ENCODE peak calls at places on chromosomes 4 and X, in six cellular contexts. One of them, this sample, is unnamed.

GRCh38 chr4:185847352-185848078 is 35.5 kb upstream of the SORBS2 start:
- DNase-seq in heart right ventricle: peak; percentile 65
- DNase-seq in CD4-positive, CD25-positive, alpha-beta regulatory T cell: no peak
- DNase-seq in prostate gland: no peak
- DNase-seq in lung: no peak
- DNase-seq in heart left ventricle: peak; percentile 84
- DNase-seq in this sample: no peak

GRCh38 chrX:118508690-118509089 is 13.1 kb downstream of the DOCK11 start:
- DNase-seq in heart left ventricle: no peak
- DNase-seq in lung: no peak
- DNase-seq in CD4-positive, CD25-positive, alpha-beta regulatory T cell: no peak
- DNase-seq in heart right ventricle: no peak
- DNase-seq in prostate gland: no peak
- DNase-seq in this sample: no peak

GRCh38 chrX:37785569-37785968 is 5.7 kb downstream of the CYBB start:
- DNase-seq in CD4-positive, CD25-positive, alpha-beta regulatory T cell: no peak
- DNase-seq in lung: no peak
- DNase-seq in heart right ventricle: no peak
- DNase-seq in prostate gland: no peak
- DNase-seq in heart left ventricle: peak; percentile 24
- DNase-seq in this sample: no peak

GRCh38 chr4:22430626-22431025 is 85.2 kb downstream of the ADGRA3 start:
- DNase-seq in prostate gland: no peak
- DNase-seq in heart right ventricle: no peak
- DNase-seq in CD4-positive, CD25-positive, alpha-beta regulatory T cell: no peak
- DNase-seq in lung: no peak
- DNase-seq in heart left ventricle: no peak
- DNase-seq in this sample: no peak

GRCh38 chr4:121989715-121990114 is 37.9 kb upstream of the TRPC3 start:
- DNase-seq in CD4-positive, CD25-positive, alpha-beta regulatory T cell: no peak
- DNase-seq in heart left ventricle: no peak
- DNase-seq in heart right ventricle: no peak
- DNase-seq in prostate gland: no peak
- DNase-seq in lung: no peak
- DNase-seq in this sample: no peak

GRCh38 chr4:28479666-28480065 is 1619.0 kb downstream of the STIM2 start:
- DNase-seq in CD4-positive, CD25-positive, alpha-beta regulatory T cell: no peak
- DNase-seq in lung: no peak
- DNase-seq in heart right ventricle: no peak
- DNase-seq in heart left ventricle: no peak
- DNase-seq in prostate gland: no peak
- DNase-seq in this sample: no peak

GRCh38 chr4:112517067-112517588 is 1.1 kb upstream of the NEUROG2 start:
- DNase-seq in prostate gland: no peak
- DNase-seq in lung: no peak
- DNase-seq in heart left ventricle: no peak
- DNase-seq in heart right ventricle: no peak
- DNase-seq in CD4-positive, CD25-positive, alpha-beta regulatory T cell: no peak
- DNase-seq in this sample: no peak

GRCh38 chr4:183130328-183131155 is 31.5 kb downstream of the WWC2 start:
- DNase-seq in heart left ventricle: peak; percentile 73
- DNase-seq in CD4-positive, CD25-positive, alpha-beta regulatory T cell: no peak
- DNase-seq in heart right ventricle: peak; percentile 40
- DNase-seq in prostate gland: peak; percentile 78
- DNase-seq in lung: peak; percentile 58
- DNase-seq in this sample: no peak

GRCh38 chrX:120308558-120308957 is 2.7 kb downstream of the TMEM255A start:
- DNase-seq in prostate gland: no peak
- DNase-seq in heart right ventricle: peak; percentile 9
- DNase-seq in CD4-positive, CD25-positive, alpha-beta regulatory T cell: no peak
- DNase-seq in heart left ventricle: no peak
- DNase-seq in lung: no peak
- DNase-seq in this sample: no peak

GRCh38 chr4:123397276-123398150 is 918 bp downstream of the SPRY1 start:
- DNase-seq in heart left ventricle: peak; percentile 57
- DNase-seq in prostate gland: peak; percentile 46
- DNase-seq in CD4-positive, CD25-positive, alpha-beta regulatory T cell: peak; percentile 30
- DNase-seq in lung: peak; percentile 47
- DNase-seq in heart right ventricle: peak; percentile 55
- DNase-seq in this sample: peak; percentile 5

GRCh38 chr4:95129708-95130343 is 372.1 kb downstream of the BMPR1B start:
- DNase-seq in CD4-positive, CD25-positive, alpha-beta regulatory T cell: no peak
- DNase-seq in heart left ventricle: no peak
- DNase-seq in heart right ventricle: no peak
- DNase-seq in lung: peak; percentile 52
- DNase-seq in prostate gland: peak; percentile 25
- DNase-seq in this sample: no peak

GRCh38 chr4:7062816-7063215 is 5.0 kb downstream of the GRPEL1 start:
- DNase-seq in prostate gland: no peak
- DNase-seq in CD4-positive, CD25-positive, alpha-beta regulatory T cell: no peak
- DNase-seq in heart right ventricle: no peak
- DNase-seq in lung: no peak
- DNase-seq in heart left ventricle: no peak
- DNase-seq in this sample: no peak
- H3K36me3 ChIP-seq in prostate gland: no peaks in the 10 kb centered on the region
- H3K36me3 ChIP-seq in CD4-positive, CD25-positive, alpha-beta regulatory T cell: peaks cover 60% of the 10 kb centered on the region
- H3K36me3 ChIP-seq in heart right ventricle: peaks cover 3% of the 10 kb centered on the region
- H3K36me3 ChIP-seq in lung: peaks cover 16% of the 10 kb centered on the region
- H3K36me3 ChIP-seq in heart left ventricle: peaks cover 20% of the 10 kb centered on the region
- H3K36me3 ChIP-seq in this sample: peaks cover 54% of the 10 kb centered on the region

GRCh38 chrX:45801554-45801953 is 600.9 kb upstream of the DIPK2B start:
- DNase-seq in prostate gland: no peak
- DNase-seq in heart left ventricle: no peak
- DNase-seq in heart right ventricle: no peak
- DNase-seq in lung: no peak
- DNase-seq in CD4-positive, CD25-positive, alpha-beta regulatory T cell: peak; percentile 55
- DNase-seq in this sample: no peak

GRCh38 chrX:45806410-45807121 is 605.9 kb upstream of the DIPK2B start:
- DNase-seq in prostate gland: no peak
- DNase-seq in heart left ventricle: no peak
- DNase-seq in CD4-positive, CD25-positive, alpha-beta regulatory T cell: peak; percentile 78
- DNase-seq in heart right ventricle: no peak
- DNase-seq in lung: no peak
- DNase-seq in this sample: peak; percentile 40

GRCh38 chrX:45799576-45799975 is 598.9 kb upstream of the DIPK2B start:
- DNase-seq in CD4-positive, CD25-positive, alpha-beta regulatory T cell: no peak
- DNase-seq in heart left ventricle: no peak
- DNase-seq in heart right ventricle: no peak
- DNase-seq in lung: no peak
- DNase-seq in prostate gland: no peak
- DNase-seq in this sample: no peak

GRCh38 chrX:45807572-45808425 is 607.1 kb upstream of the DIPK2B start:
- DNase-seq in heart right ventricle: no peak
- DNase-seq in prostate gland: no peak
- DNase-seq in heart left ventricle: no peak
- DNase-seq in CD4-positive, CD25-positive, alpha-beta regulatory T cell: peak; percentile 13
- DNase-seq in lung: no peak
- DNase-seq in this sample: no peak

GRCh38 chrX:45803383-45803921 is 602.8 kb upstream of the DIPK2B start:
- DNase-seq in lung: no peak
- DNase-seq in heart left ventricle: no peak
- DNase-seq in CD4-positive, CD25-positive, alpha-beta regulatory T cell: no peak
- DNase-seq in heart right ventricle: no peak
- DNase-seq in prostate gland: no peak
- DNase-seq in this sample: no peak
- H3K4me1 ChIP-seq in lung: peaks cover 3% of the 10 kb centered on the region
- H3K4me1 ChIP-seq in heart left ventricle: peaks cover 36% of the 10 kb centered on the region
- H3K4me1 ChIP-seq in CD4-positive, CD25-positive, alpha-beta regulatory T cell: peaks cover 18% of the 10 kb centered on the region
- H3K4me1 ChIP-seq in heart right ventricle: no peaks in the 10 kb centered on the region
- H3K4me1 ChIP-seq in prostate gland: no peaks in the 10 kb centered on the region
- H3K4me1 ChIP-seq in this sample: peaks cover 14% of the 10 kb centered on the region

GRCh38 chr4:766152-766515 is 59.8 kb downstream of the CPLX1 start:
- DNase-seq in lung: no peak
- DNase-seq in CD4-positive, CD25-positive, alpha-beta regulatory T cell: no peak
- DNase-seq in heart right ventricle: no peak
- DNase-seq in heart left ventricle: peak; percentile 4
- DNase-seq in prostate gland: no peak
- DNase-seq in this sample: no peak
- H3K36me3 ChIP-seq in lung: peaks cover 2% of the 10 kb centered on the region
- H3K36me3 ChIP-seq in CD4-positive, CD25-positive, alpha-beta regulatory T cell: peaks cover 55% of the 10 kb centered on the region
- H3K36me3 ChIP-seq in heart right ventricle: no peaks in the 10 kb centered on the region
- H3K36me3 ChIP-seq in heart left ventricle: peaks cover 17% of the 10 kb centered on the region
- H3K36me3 ChIP-seq in prostate gland: no peaks in the 10 kb centered on the region
- H3K36me3 ChIP-seq in this sample: peaks cover 22% of the 10 kb centered on the region

DNA sequence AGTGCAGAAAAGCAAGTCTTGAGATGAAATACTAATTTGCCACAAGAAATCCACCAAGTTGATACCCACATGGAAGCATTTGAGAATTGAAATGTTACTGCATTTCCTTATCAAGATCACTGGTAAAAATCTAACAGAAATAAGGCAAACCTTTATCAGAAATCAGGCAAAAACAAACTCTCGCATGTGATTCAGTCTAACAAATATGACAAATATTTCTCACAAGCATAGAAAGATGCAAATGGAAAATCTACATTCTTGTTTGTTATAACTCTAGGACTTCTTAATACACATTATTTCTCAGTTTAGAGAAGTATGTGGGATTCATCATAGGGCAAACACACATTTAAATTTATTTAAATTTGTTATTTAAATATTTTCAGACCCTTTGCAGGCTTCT is 52.9 kb downstream of the TXK start:
- DNase-seq in lung: no peak
- DNase-seq in heart right ventricle: no peak
- DNase-seq in heart left ventricle: no peak
- DNase-seq in CD4-positive, CD25-positive, alpha-beta regulatory T cell: no peak
- DNase-seq in prostate gland: no peak
- DNase-seq in this sample: no peak
- H3K4me1 ChIP-seq in lung: no peaks in the 10 kb centered on the region
- H3K4me1 ChIP-seq in heart right ventricle: no peaks in the 10 kb centered on the region
- H3K4me1 ChIP-seq in heart left ventricle: no peaks in the 10 kb centered on the region
- H3K4me1 ChIP-seq in CD4-positive, CD25-positive, alpha-beta regulatory T cell: no peaks in the 10 kb centered on the region
- H3K4me1 ChIP-seq in prostate gland: no peaks in the 10 kb centered on the region
- H3K4me1 ChIP-seq in this sample: no peaks in the 10 kb centered on the region

DNA sequence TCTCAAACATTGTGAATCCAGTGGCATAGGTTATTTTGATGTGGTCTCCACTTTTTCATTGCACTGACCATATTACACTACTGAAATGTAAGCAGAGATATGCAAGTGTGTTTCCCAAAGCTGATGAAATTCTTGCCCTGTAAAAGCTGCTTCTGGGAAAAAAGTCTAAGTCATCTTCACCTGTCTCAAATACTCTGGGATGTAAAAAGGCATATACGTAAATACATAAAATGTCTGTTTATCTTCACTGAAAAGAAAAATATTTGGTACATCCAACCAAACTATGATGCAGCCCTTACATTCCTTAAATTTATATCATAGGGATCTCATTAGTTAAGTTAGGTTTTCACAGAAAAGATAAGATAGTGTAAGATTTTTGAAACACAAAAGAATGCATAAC is 7.9 kb downstream of the KDR start:
- DNase-seq in prostate gland: no peak
- DNase-seq in heart left ventricle: no peak
- DNase-seq in lung: no peak
- DNase-seq in CD4-positive, CD25-positive, alpha-beta regulatory T cell: no peak
- DNase-seq in heart right ventricle: no peak
- DNase-seq in this sample: no peak
- H3K36me3 ChIP-seq in prostate gland: no peaks in the 10 kb centered on the region
- H3K36me3 ChIP-seq in heart left ventricle: no peaks in the 10 kb centered on the region
- H3K36me3 ChIP-seq in lung: peaks cover 3% of the 10 kb centered on the region
- H3K36me3 ChIP-seq in CD4-positive, CD25-positive, alpha-beta regulatory T cell: no peaks in the 10 kb centered on the region
- H3K36me3 ChIP-seq in heart right ventricle: no peaks in the 10 kb centered on the region
- H3K36me3 ChIP-seq in this sample: no peaks in the 10 kb centered on the region

GRCh38 chr4:172352351-172352750 is 539.1 kb downstream of the GALNTL6 start:
- DNase-seq in heart left ventricle: no peak
- DNase-seq in heart right ventricle: no peak
- DNase-seq in lung: no peak
- DNase-seq in prostate gland: no peak
- DNase-seq in CD4-positive, CD25-positive, alpha-beta regulatory T cell: no peak
- DNase-seq in this sample: no peak
- H3K4me1 ChIP-seq in heart left ventricle: no peaks in the 10 kb centered on the region
- H3K4me1 ChIP-seq in heart right ventricle: no peaks in the 10 kb centered on the region
- H3K4me1 ChIP-seq in lung: no peaks in the 10 kb centered on the region
- H3K4me1 ChIP-seq in prostate gland: no peaks in the 10 kb centered on the region
- H3K4me1 ChIP-seq in CD4-positive, CD25-positive, alpha-beta regulatory T cell: no peaks in the 10 kb centered on the region
- H3K4me1 ChIP-seq in this sample: no peaks in the 10 kb centered on the region

DNA sequence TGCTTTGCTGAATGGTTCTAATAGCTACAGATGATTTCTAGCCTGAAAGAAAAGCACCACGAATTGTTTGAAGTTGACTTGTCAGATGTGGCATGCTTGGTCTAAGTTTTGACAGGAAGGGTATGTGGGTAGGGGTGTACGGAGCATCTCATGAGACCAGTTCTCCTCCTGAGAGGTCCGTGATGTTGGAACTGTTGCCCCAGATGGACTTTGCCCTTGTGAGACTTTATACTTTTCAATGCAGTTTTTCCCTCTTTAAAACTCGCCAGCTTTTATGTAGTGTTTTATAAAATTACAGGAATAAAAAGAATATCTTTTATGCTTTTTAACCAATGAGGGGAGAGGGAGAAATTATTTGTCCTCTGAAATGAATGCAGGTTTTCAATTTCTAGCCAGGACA is 16.6 kb upstream of the XG start:
- DNase-seq in CD4-positive, CD25-positive, alpha-beta regulatory T cell: no peak
- DNase-seq in lung: no peak
- DNase-seq in heart left ventricle: no peak
- DNase-seq in heart right ventricle: no peak
- DNase-seq in prostate gland: no peak
- DNase-seq in this sample: no peak
- H3K36me3 ChIP-seq in CD4-positive, CD25-positive, alpha-beta regulatory T cell: peaks cover 63% of the 10 kb centered on the region
- H3K36me3 ChIP-seq in lung: peaks cover 43% of the 10 kb centered on the region
- H3K36me3 ChIP-seq in heart left ventricle: peaks cover 18% of the 10 kb centered on the region
- H3K36me3 ChIP-seq in heart right ventricle: peaks cover 5% of the 10 kb centered on the region
- H3K36me3 ChIP-seq in prostate gland: peaks cover 2% of the 10 kb centered on the region
- H3K36me3 ChIP-seq in this sample: peaks cover 42% of the 10 kb centered on the region